ENCODE peak calls at places on chromosome 19, in nine cellular contexts. U is germinal center; A is activated CD4-positive, alpha-beta memory T cell treated with anti-CD3 and anti-CD28 coated beads for 36 hours; Z is cardiac fibroblast; Q is head of caudate nucleus; G is GM23338; W is body of pancreas; F is amniotic stem cell; K is ureter. M is an unnamed sample.

GRCh38 chr19:4052114-4052992 is 14.3 kb downstream of the ZBTB7A start:
- DNase-seq in Q (peak; percentile 56), A (no peak), W (peak; percentile 68), G (no peak), Z (no peak), K (no peak), U (no peak), F (no peak), M (no peak)

GRCh38 chr19:1259873-1260748 is 9.0 kb upstream of the CIRBP start:
- DNase-seq in K (no peak), F (no peak), G (no peak), Z (no peak), U (no peak), W (no peak), A (peak; percentile 81), Q (no peak), M (peak; percentile 82)

GRCh38 chr19:351976-352625 is 7.5 kb upstream of the MIER2 start:
- DNase-seq in Q (no peak), G (no peak), A (no peak), W (no peak), K (no peak), F (no peak), Z (no peak), U (no peak), M (peak; percentile 49)

GRCh38 chr19:7506385-7507328 is 9.2 kb upstream of the ZNF358 start:
- DNase-seq in G (peak; percentile 100), K (peak; percentile 86), W (peak; percentile 90), F (no peak), U (peak; percentile 53), A (peak; percentile 72), Q (peak; percentile 82), Z (peak; percentile 90), M (peak; percentile 87)

GRCh38 chr19:55353803-55354697 is 469 bp downstream of the COX6B2 start:
- DNase-seq in Q (peak; percentile 45), K (no peak), U (peak; percentile 87), F (no peak), G (peak; percentile 89), A (peak; percentile 75), W (peak; percentile 67), Z (peak; percentile 62), M (no peak)

GRCh38 chr19:1767464-1767933 is 14.2 kb downstream of the ONECUT3 start:
- DNase-seq in A (peak; percentile 68), K (no peak), F (no peak), G (no peak), U (peak; percentile 90), W (peak; percentile 55), Q (peak; percentile 34), Z (peak; percentile 32), M (no peak)

GRCh38 chr19:10593820-10594637 is 6.9 kb upstream of the AP1M2 start:
- DNase-seq in Z (peak; percentile 42), Q (peak; percentile 46), A (no peak), U (peak; percentile 54), G (no peak), F (no peak), K (no peak), W (peak; percentile 28), M (no peak)

GRCh38 chr19:15631817-15632216 is 8.9 kb upstream of the CYP4F3 start:
- DNase-seq in F (no peak), Z (peak; percentile 2), Q (no peak), K (peak; percentile 39), G (peak; percentile 28), U (peak; percentile 43), A (peak; percentile 38), W (no peak), M (peak; percentile 40)

M was measured in coronary artery.